ENCODE peak calls at places on chromosomes 1 and 21, in eight cellular contexts. One of them, this sample, is unnamed.

GRCh38 chr1:241462371-241462770 is 57.2 kb downstream of the FH start:
- DNase-seq in PC-3: no peak
- DNase-seq in thoracic aorta: no peak
- DNase-seq in WTC11: no peak
- DNase-seq in dorsolateral prefrontal cortex: no peak
- DNase-seq in endothelial cell: no peak
- DNase-seq in GM13976: no peak
- DNase-seq in foreskin fibroblast: no peak
- DNase-seq in this sample: no peak

GRCh38 chr1:244199883-244200282 is 148.8 kb downstream of the ZBTB18 start:
- DNase-seq in PC-3: no peak
- DNase-seq in endothelial cell: no peak
- DNase-seq in dorsolateral prefrontal cortex: no peak
- DNase-seq in GM13976: no peak
- DNase-seq in thoracic aorta: no peak
- DNase-seq in WTC11: no peak
- DNase-seq in foreskin fibroblast: no peak
- DNase-seq in this sample: no peak

GRCh38 chr1:220808501-220809186 is 21.9 kb downstream of the MTARC1 start:
- DNase-seq in endothelial cell: no peak
- DNase-seq in PC-3: no peak
- DNase-seq in WTC11: no peak
- DNase-seq in thoracic aorta: no peak
- DNase-seq in GM13976: no peak
- DNase-seq in dorsolateral prefrontal cortex: no peak
- DNase-seq in foreskin fibroblast: no peak
- DNase-seq in this sample: no peak

GRCh38 chr21:36147891-36148290 is 8.7 kb upstream of the DOP1B start:
- DNase-seq in thoracic aorta: no peak
- DNase-seq in PC-3: no peak
- DNase-seq in foreskin fibroblast: no peak
- DNase-seq in endothelial cell: no peak
- DNase-seq in dorsolateral prefrontal cortex: no peak
- DNase-seq in WTC11: no peak
- DNase-seq in GM13976: no peak
- DNase-seq in this sample: no peak

GRCh38 chr1:39901486-39902120 is at the start of gene MYCL:
- DNase-seq in PC-3: peak
- DNase-seq in GM13976: peak
- DNase-seq in WTC11: peak
- DNase-seq in endothelial cell: peak
- DNase-seq in dorsolateral prefrontal cortex: peak
- DNase-seq in thoracic aorta: no peak
- DNase-seq in foreskin fibroblast: peak
- DNase-seq in this sample: peak

GRCh38 chr1:60227581-60228252 is 154.1 kb upstream of the C1orf87 start:
- DNase-seq in WTC11: no peak
- DNase-seq in thoracic aorta: no peak
- DNase-seq in GM13976: no peak
- DNase-seq in dorsolateral prefrontal cortex: no peak
- DNase-seq in PC-3: no peak
- DNase-seq in endothelial cell: no peak
- DNase-seq in foreskin fibroblast: peak
- DNase-seq in this sample: no peak

GRCh38 chr1:85576256-85576641 is 4.3 kb upstream of the CCN1 start:
- DNase-seq in PC-3: peak
- DNase-seq in foreskin fibroblast: no peak
- DNase-seq in GM13976: no peak
- DNase-seq in WTC11: no peak
- DNase-seq in dorsolateral prefrontal cortex: no peak
- DNase-seq in thoracic aorta: no peak
- DNase-seq in endothelial cell: no peak
- DNase-seq in this sample: no peak

GRCh38 chr1:11059166-11059989 is 440 bp downstream of the SRM start:
- DNase-seq in GM13976: no peak
- DNase-seq in dorsolateral prefrontal cortex: no peak
- DNase-seq in endothelial cell: no peak
- DNase-seq in WTC11: no peak
- DNase-seq in thoracic aorta: no peak
- DNase-seq in PC-3: no peak
- DNase-seq in foreskin fibroblast: peak
- DNase-seq in this sample: peak

GRCh38 chr1:54312874-54313316 is 93.3 kb downstream of the SSBP3 start:
- DNase-seq in dorsolateral prefrontal cortex: no peak
- DNase-seq in foreskin fibroblast: peak
- DNase-seq in PC-3: no peak
- DNase-seq in WTC11: peak
- DNase-seq in thoracic aorta: no peak
- DNase-seq in endothelial cell: peak
- DNase-seq in GM13976: no peak
- DNase-seq in this sample: no peak

GRCh38 chr1:54307305-54307704 is 98.9 kb downstream of the SSBP3 start:
- DNase-seq in foreskin fibroblast: no peak
- DNase-seq in GM13976: no peak
- DNase-seq in thoracic aorta: no peak
- DNase-seq in PC-3: no peak
- DNase-seq in WTC11: no peak
- DNase-seq in dorsolateral prefrontal cortex: no peak
- DNase-seq in endothelial cell: no peak
- DNase-seq in this sample: no peak

GRCh38 chr1:54311506-54311905 is 94.7 kb downstream of the SSBP3 start:
- DNase-seq in dorsolateral prefrontal cortex: no peak
- DNase-seq in endothelial cell: no peak
- DNase-seq in thoracic aorta: no peak
- DNase-seq in PC-3: no peak
- DNase-seq in GM13976: no peak
- DNase-seq in WTC11: no peak
- DNase-seq in foreskin fibroblast: peak
- DNase-seq in this sample: no peak

GRCh38 chr1:54309631-54310366 is 96.4 kb downstream of the SSBP3 start:
- DNase-seq in foreskin fibroblast: no peak
- DNase-seq in dorsolateral prefrontal cortex: no peak
- DNase-seq in WTC11: peak
- DNase-seq in GM13976: no peak
- DNase-seq in PC-3: no peak
- DNase-seq in endothelial cell: no peak
- DNase-seq in thoracic aorta: no peak
- DNase-seq in this sample: no peak

GRCh38 chr1:54310439-54311328 is 95.5 kb downstream of the SSBP3 start:
- DNase-seq in thoracic aorta: no peak
- DNase-seq in PC-3: peak
- DNase-seq in GM13976: peak
- DNase-seq in WTC11: peak
- DNase-seq in endothelial cell: peak
- DNase-seq in foreskin fibroblast: peak
- DNase-seq in dorsolateral prefrontal cortex: peak
- DNase-seq in this sample: peak
- TF ChIP-seq CTCF in thoracic aorta: no peak
- TF ChIP-seq CTCF in PC-3: peak
- TF ChIP-seq CTCF in GM13976: peak
- TF ChIP-seq CTCF in WTC11: no peak
- TF ChIP-seq CTCF in endothelial cell: peak
- TF ChIP-seq CTCF in foreskin fibroblast: peak
- TF ChIP-seq CTCF in dorsolateral prefrontal cortex: peak
- TF ChIP-seq CTCF in this sample: peak

DNA sequence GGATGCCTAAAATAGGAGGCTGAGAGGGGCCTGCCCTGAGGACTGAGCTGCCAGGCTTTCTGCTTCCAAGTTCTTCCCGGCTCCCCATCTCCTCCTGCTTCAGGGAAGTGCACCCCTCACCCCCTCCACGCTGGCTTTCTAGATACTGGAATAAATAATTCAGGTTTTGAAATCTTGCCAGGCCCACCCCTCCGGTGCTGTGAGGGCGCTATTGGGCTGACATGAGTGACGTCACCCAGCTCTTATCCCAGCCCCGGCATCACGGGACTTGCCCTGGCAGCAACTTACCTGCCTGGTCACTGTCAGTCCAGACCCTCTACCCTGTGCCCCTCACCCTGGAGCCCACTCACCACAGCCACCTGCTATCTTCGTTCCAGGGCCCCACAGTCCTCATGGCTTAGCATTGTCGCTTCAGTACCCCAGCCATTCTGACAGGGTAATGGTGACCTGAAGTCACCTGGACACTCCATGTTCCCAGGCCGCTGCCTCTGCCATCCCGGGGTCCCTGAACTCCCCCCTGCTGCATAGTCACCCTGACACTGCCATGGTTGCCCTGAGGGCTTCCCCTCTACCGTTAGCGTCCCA is 819 bp upstream of the GPR3 start:
- DNase-seq in dorsolateral prefrontal cortex: peak
- DNase-seq in foreskin fibroblast: peak
- DNase-seq in thoracic aorta: no peak
- DNase-seq in endothelial cell: no peak
- DNase-seq in PC-3: peak
- DNase-seq in WTC11: peak
- DNase-seq in GM13976: no peak
- DNase-seq in this sample: no peak
- TF ChIP-seq CTCF in dorsolateral prefrontal cortex: no peak
- TF ChIP-seq CTCF in foreskin fibroblast: no peak
- TF ChIP-seq CTCF in thoracic aorta: no peak
- TF ChIP-seq CTCF in endothelial cell: no peak
- TF ChIP-seq CTCF in PC-3: no peak
- TF ChIP-seq CTCF in WTC11: no peak
- TF ChIP-seq CTCF in GM13976: no peak
- TF ChIP-seq CTCF in this sample: no peak

GRCh38 chr1:2322065-2322571 is 69.2 kb downstream of the MORN1 start:
- DNase-seq in GM13976: no peak
- DNase-seq in endothelial cell: no peak
- DNase-seq in foreskin fibroblast: peak
- DNase-seq in WTC11: peak
- DNase-seq in dorsolateral prefrontal cortex: no peak
- DNase-seq in PC-3: no peak
- DNase-seq in thoracic aorta: peak
- DNase-seq in this sample: no peak
- TF ChIP-seq CTCF in GM13976: no peak
- TF ChIP-seq CTCF in endothelial cell: no peak
- TF ChIP-seq CTCF in foreskin fibroblast: no peak
- TF ChIP-seq CTCF in WTC11: no peak
- TF ChIP-seq CTCF in dorsolateral prefrontal cortex: no peak
- TF ChIP-seq CTCF in PC-3: no peak
- TF ChIP-seq CTCF in thoracic aorta: no peak
- TF ChIP-seq CTCF in this sample: no peak

GRCh38 chr1:8687053-8687452 is 130.4 kb downstream of the RERE start:
- DNase-seq in foreskin fibroblast: peak
- DNase-seq in GM13976: no peak
- DNase-seq in WTC11: no peak
- DNase-seq in dorsolateral prefrontal cortex: no peak
- DNase-seq in thoracic aorta: no peak
- DNase-seq in endothelial cell: no peak
- DNase-seq in PC-3: no peak
- DNase-seq in this sample: no peak
- TF ChIP-seq CTCF in foreskin fibroblast: no peak
- TF ChIP-seq CTCF in GM13976: no peak
- TF ChIP-seq CTCF in WTC11: no peak
- TF ChIP-seq CTCF in dorsolateral prefrontal cortex: no peak
- TF ChIP-seq CTCF in thoracic aorta: no peak
- TF ChIP-seq CTCF in endothelial cell: no peak
- TF ChIP-seq CTCF in PC-3: no peak
- TF ChIP-seq CTCF in this sample: no peak

GRCh38 chr1:201917362-201918033 is 28.8 kb downstream of the SHISA4 start:
- DNase-seq in GM13976: no peak
- DNase-seq in endothelial cell: no peak
- DNase-seq in PC-3: no peak
- DNase-seq in foreskin fibroblast: peak
- DNase-seq in dorsolateral prefrontal cortex: no peak
- DNase-seq in thoracic aorta: peak
- DNase-seq in WTC11: no peak
- DNase-seq in this sample: no peak
- TF ChIP-seq CTCF in GM13976: no peak
- TF ChIP-seq CTCF in endothelial cell: no peak
- TF ChIP-seq CTCF in PC-3: no peak
- TF ChIP-seq CTCF in foreskin fibroblast: no peak
- TF ChIP-seq CTCF in dorsolateral prefrontal cortex: no peak
- TF ChIP-seq CTCF in thoracic aorta: peak
- TF ChIP-seq CTCF in WTC11: no peak
- TF ChIP-seq CTCF in this sample: no peak

GRCh38 chr1:15526490-15527339 is at the start of gene DNAJC16:
- DNase-seq in WTC11: peak
- DNase-seq in GM13976: peak
- DNase-seq in thoracic aorta: peak
- DNase-seq in PC-3: peak
- DNase-seq in endothelial cell: peak
- DNase-seq in dorsolateral prefrontal cortex: peak
- DNase-seq in foreskin fibroblast: peak
- DNase-seq in this sample: peak
- TF ChIP-seq CTCF in WTC11: no peak
- TF ChIP-seq CTCF in GM13976: no peak
- TF ChIP-seq CTCF in thoracic aorta: no peak
- TF ChIP-seq CTCF in PC-3: no peak
- TF ChIP-seq CTCF in endothelial cell: no peak
- TF ChIP-seq CTCF in dorsolateral prefrontal cortex: no peak
- TF ChIP-seq CTCF in foreskin fibroblast: peak
- TF ChIP-seq CTCF in this sample: peak

GRCh38 chr1:228411548-228412430 is 4.9 kb downstream of the TRIM17 start:
- DNase-seq in PC-3: no peak
- DNase-seq in GM13976: no peak
- DNase-seq in WTC11: no peak
- DNase-seq in thoracic aorta: no peak
- DNase-seq in endothelial cell: no peak
- DNase-seq in foreskin fibroblast: no peak
- DNase-seq in dorsolateral prefrontal cortex: no peak
- DNase-seq in this sample: no peak

GRCh38 chr1:228411121-228411520 is 4.5 kb upstream of the TRIM11 start:
- DNase-seq in dorsolateral prefrontal cortex: no peak
- DNase-seq in foreskin fibroblast: no peak
- DNase-seq in WTC11: no peak
- DNase-seq in thoracic aorta: no peak
- DNase-seq in GM13976: no peak
- DNase-seq in endothelial cell: no peak
- DNase-seq in PC-3: no peak
- DNase-seq in this sample: no peak

GRCh38 chr1:228410015-228410414 is 3.4 kb upstream of the TRIM11 start:
- DNase-seq in thoracic aorta: no peak
- DNase-seq in GM13976: no peak
- DNase-seq in WTC11: peak
- DNase-seq in PC-3: no peak
- DNase-seq in dorsolateral prefrontal cortex: no peak
- DNase-seq in endothelial cell: no peak
- DNase-seq in foreskin fibroblast: peak
- DNase-seq in this sample: no peak

GRCh38 chr1:228408869-228409805 is 2.5 kb upstream of the TRIM11 start:
- DNase-seq in GM13976: no peak
- DNase-seq in dorsolateral prefrontal cortex: no peak
- DNase-seq in thoracic aorta: no peak
- DNase-seq in WTC11: peak
- DNase-seq in endothelial cell: no peak
- DNase-seq in foreskin fibroblast: no peak
- DNase-seq in PC-3: no peak
- DNase-seq in this sample: no peak

GRCh38 chr1:228410671-228411070 is 4.0 kb upstream of the TRIM11 start:
- DNase-seq in foreskin fibroblast: no peak
- DNase-seq in WTC11: no peak
- DNase-seq in dorsolateral prefrontal cortex: no peak
- DNase-seq in thoracic aorta: no peak
- DNase-seq in PC-3: no peak
- DNase-seq in endothelial cell: no peak
- DNase-seq in GM13976: no peak
- DNase-seq in this sample: no peak
- TF ChIP-seq CTCF in foreskin fibroblast: no peak
- TF ChIP-seq CTCF in WTC11: no peak
- TF ChIP-seq CTCF in dorsolateral prefrontal cortex: no peak
- TF ChIP-seq CTCF in thoracic aorta: no peak
- TF ChIP-seq CTCF in PC-3: no peak
- TF ChIP-seq CTCF in endothelial cell: no peak
- TF ChIP-seq CTCF in GM13976: no peak
- TF ChIP-seq CTCF in this sample: no peak